ENCODE peak calls at places on chromosomes 16 and 17, in ten cellular contexts. S is AG08395; C is HuH-7.5; K is stimulated activated effector memory CD8-positive, alpha-beta T cell treated with anti-CD3 and anti-CD28 coated beads, Interleukin-12 subunit alpha, Interleukin-12 subunit beta, amount 100 ng/mL, for 72 hours; M is adrenal gland; O is T-helper 1 cell; J is left lung; G is NCI-H1048; Q is effector memory CD4-positive, alpha-beta T cell; P is stomach. D is an unnamed sample.

GRCh38 chr16:65176603-65177002 is 54.7 kb upstream of the CDH11 start:
- DNase-seq in S (peak), Q (no peak), G (no peak), P (no peak), M (peak), C (no peak), K (no peak), J (no peak), O (no peak), D (peak)

GRCh38 chr17:34993031-34993430 is 12.7 kb downstream of the LIG3 start:
- DNase-seq in O (no peak), J (no peak), C (no peak), P (no peak), Q (no peak), M (no peak), S (no peak), K (no peak), G (no peak), D (peak)

GRCh38 chr16:89723279-89724250 is 2.2 kb downstream of the ZNF276 start:
- DNase-seq in J (no peak), K (peak), P (peak), M (peak), Q (peak), G (no peak), S (no peak), C (no peak), O (peak), D (no peak)

GRCh38 chr16:67006930-67007658 is 18.7 kb downstream of the CES4A start:
- DNase-seq in Q (no peak), C (no peak), G (no peak), S (no peak), P (no peak), J (no peak), M (no peak), K (no peak), O (no peak), D (no peak)

GRCh38 chr16:78607022-78607421 is 507.6 kb downstream of the WWOX start:
- DNase-seq in P (no peak), M (no peak), J (no peak), G (no peak), C (no peak), K (no peak), O (no peak), Q (no peak), S (no peak), D (no peak)

GRCh38 chr17:4908301-4908700 is 5.4 kb upstream of the CHRNE start:
- DNase-seq in S (no peak), M (no peak), P (no peak), Q (no peak), K (no peak), G (no peak), J (peak), C (no peak), O (no peak), D (no peak)

GRCh38 chr17:72336026-72336803 is 215.4 kb downstream of the SOX9 start:
- DNase-seq in C (no peak), G (no peak), P (no peak), S (no peak), M (no peak), O (no peak), K (no peak), Q (no peak), J (no peak), D (no peak)

GRCh38 chr17:62823111-62823895 is 15.2 kb upstream of the MARCHF10 start:
- DNase-seq in S (no peak), P (no peak), G (no peak), Q (no peak), J (no peak), M (peak), O (no peak), K (no peak), C (no peak), D (no peak)

GRCh38 chr17:48852251-48852650 is 21.4 kb downstream of the CALCOCO2 start:
- DNase-seq in S (no peak), M (no peak), C (no peak), G (no peak), O (no peak), J (no peak), Q (no peak), P (no peak), K (no peak), D (no peak)